ENCODE peak calls at places on chromosomes 11 and 22, in seven cellular contexts. One of them, this sample, is unnamed.

GRCh38 chr11:65779919-65780769 is 632 bp downstream of the AP5B1 start:
- DNase-seq in neural progenitor cell: peak
- DNase-seq in HCT116: peak
- DNase-seq in PC-3: peak
- DNase-seq in hepatocyte: peak
- DNase-seq in MM.1S: peak
- DNase-seq in GM23338: peak
- DNase-seq in this sample: peak

GRCh38 chr11:123505546-123506299 is 75.7 kb downstream of the GRAMD1B start:
- DNase-seq in neural progenitor cell: peak
- DNase-seq in HCT116: no peak
- DNase-seq in PC-3: no peak
- DNase-seq in hepatocyte: peak
- DNase-seq in MM.1S: no peak
- DNase-seq in GM23338: peak
- DNase-seq in this sample: no peak

GRCh38 chr22:36144886-36145541 is 15.5 kb downstream of the APOL3 start:
- DNase-seq in neural progenitor cell: peak
- DNase-seq in HCT116: peak
- DNase-seq in PC-3: peak
- DNase-seq in hepatocyte: peak
- DNase-seq in MM.1S: peak
- DNase-seq in GM23338: peak
- DNase-seq in this sample: peak

GRCh38 chr22:36220457-36220921 is 18.8 kb downstream of the APOL2 start:
- DNase-seq in neural progenitor cell: peak
- DNase-seq in HCT116: no peak
- DNase-seq in PC-3: peak
- DNase-seq in hepatocyte: peak
- DNase-seq in MM.1S: no peak
- DNase-seq in GM23338: peak
- DNase-seq in this sample: peak

GRCh38 chr11:112588252-112588668 is 327.6 kb upstream of the PLET1 start:
- DNase-seq in neural progenitor cell: peak
- DNase-seq in HCT116: peak
- DNase-seq in PC-3: peak
- DNase-seq in hepatocyte: peak
- DNase-seq in MM.1S: peak
- DNase-seq in GM23338: peak
- DNase-seq in this sample: peak

GRCh38 chr11:124894606-124895430 is 2.8 kb downstream of the ROBO4 start:
- DNase-seq in neural progenitor cell: no peak
- DNase-seq in HCT116: no peak
- DNase-seq in PC-3: no peak
- DNase-seq in hepatocyte: no peak
- DNase-seq in MM.1S: no peak
- DNase-seq in GM23338: no peak
- DNase-seq in this sample: no peak

GRCh38 chr22:49629586-49630447 is 197.9 kb downstream of the BRD1 start:
- DNase-seq in neural progenitor cell: no peak
- DNase-seq in HCT116: no peak
- DNase-seq in PC-3: no peak
- DNase-seq in hepatocyte: peak
- DNase-seq in MM.1S: no peak
- DNase-seq in GM23338: no peak
- DNase-seq in this sample: no peak

GRCh38 chr11:70915158-70915795 is 337.1 kb downstream of the SHANK2 start:
- DNase-seq in neural progenitor cell: no peak
- DNase-seq in HCT116: no peak
- DNase-seq in PC-3: no peak
- DNase-seq in hepatocyte: no peak
- DNase-seq in MM.1S: no peak
- DNase-seq in GM23338: no peak
- DNase-seq in this sample: peak

GRCh38 chr11:65591939-65592814 is 3.4 kb downstream of the KCNK7 start:
- DNase-seq in neural progenitor cell: peak
- DNase-seq in HCT116: no peak
- DNase-seq in PC-3: no peak
- DNase-seq in hepatocyte: peak
- DNase-seq in MM.1S: no peak
- DNase-seq in GM23338: peak
- DNase-seq in this sample: no peak

GRCh38 chr11:115644846-115645245 is 140.6 kb upstream of the CADM1 start:
- DNase-seq in neural progenitor cell: no peak
- DNase-seq in HCT116: no peak
- DNase-seq in PC-3: no peak
- DNase-seq in hepatocyte: no peak
- DNase-seq in MM.1S: no peak
- DNase-seq in GM23338: no peak
- DNase-seq in this sample: no peak

GRCh38 chr11:67484847-67485311 is 2.1 kb downstream of the AIP start:
- DNase-seq in neural progenitor cell: no peak
- DNase-seq in HCT116: no peak
- DNase-seq in PC-3: no peak
- DNase-seq in hepatocyte: no peak
- DNase-seq in MM.1S: no peak
- DNase-seq in GM23338: no peak
- DNase-seq in this sample: no peak

GRCh38 chr11:84430661-84431060 is 1144.5 kb upstream of the CCDC90B start:
- DNase-seq in neural progenitor cell: peak
- DNase-seq in HCT116: no peak
- DNase-seq in PC-3: peak
- DNase-seq in hepatocyte: peak
- DNase-seq in MM.1S: peak
- DNase-seq in GM23338: peak
- DNase-seq in this sample: no peak

GRCh38 chr22:43515902-43516301 is 104.1 kb downstream of the MPPED1 start:
- DNase-seq in neural progenitor cell: no peak
- DNase-seq in HCT116: no peak
- DNase-seq in PC-3: no peak
- DNase-seq in hepatocyte: no peak
- DNase-seq in MM.1S: peak
- DNase-seq in GM23338: peak
- DNase-seq in this sample: no peak

GRCh38 chr11:59573216-59573615 is 42.4 kb downstream of the OSBP start:
- DNase-seq in neural progenitor cell: no peak
- DNase-seq in HCT116: no peak
- DNase-seq in PC-3: peak
- DNase-seq in hepatocyte: no peak
- DNase-seq in MM.1S: no peak
- DNase-seq in GM23338: no peak
- DNase-seq in this sample: peak

GRCh38 chr22:20146777-20147176 is 4.1 kb downstream of the CCDC188 start:
- DNase-seq in neural progenitor cell: no peak
- DNase-seq in HCT116: no peak
- DNase-seq in PC-3: no peak
- DNase-seq in hepatocyte: no peak
- DNase-seq in MM.1S: no peak
- DNase-seq in GM23338: no peak
- DNase-seq in this sample: no peak

DNA sequence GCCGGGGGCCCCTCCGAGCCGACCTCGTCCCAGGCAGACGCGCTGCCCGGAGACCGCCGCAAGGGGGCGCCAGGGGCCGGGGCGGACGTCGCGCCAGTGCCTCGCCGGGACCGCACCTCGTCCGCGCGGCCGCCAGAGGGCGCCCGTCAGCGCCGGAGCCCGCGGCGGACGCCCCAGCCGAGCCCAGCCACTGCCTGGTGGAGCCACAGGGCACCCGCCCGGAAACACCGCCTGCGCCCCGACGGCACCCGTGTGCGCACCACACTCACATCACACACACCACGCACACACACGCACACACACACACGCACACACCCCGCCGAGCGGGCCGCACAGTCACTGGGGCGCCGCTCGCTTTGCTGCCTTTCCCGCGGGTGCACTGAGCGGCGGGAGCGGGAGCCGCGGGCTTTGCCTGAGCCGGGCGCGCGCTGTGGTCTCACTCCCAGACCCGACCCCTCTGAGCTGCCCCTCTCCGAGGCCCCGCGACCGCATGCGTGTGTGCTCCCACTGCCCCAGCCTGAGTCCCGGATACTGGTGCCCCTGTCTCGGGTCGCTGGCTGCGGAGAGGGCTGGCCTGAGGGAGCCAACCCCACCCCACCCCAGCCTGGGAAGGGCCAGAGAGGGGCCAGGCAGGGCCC is 449.3 kb downstream of the OPCML start:
- DNase-seq in neural progenitor cell: peak
- DNase-seq in HCT116: no peak
- DNase-seq in PC-3: no peak
- DNase-seq in hepatocyte: peak
- DNase-seq in MM.1S: peak
- DNase-seq in GM23338: peak
- DNase-seq in this sample: peak
- H3K4me2 ChIP-seq in neural progenitor cell: peak
- H3K4me2 ChIP-seq in HCT116: no peak
- H3K4me2 ChIP-seq in PC-3: no peak
- H3K4me2 ChIP-seq in hepatocyte: peak
- H3K4me2 ChIP-seq in MM.1S: peak
- H3K4me2 ChIP-seq in GM23338: peak
- H3K4me2 ChIP-seq in this sample: peak

DNA sequence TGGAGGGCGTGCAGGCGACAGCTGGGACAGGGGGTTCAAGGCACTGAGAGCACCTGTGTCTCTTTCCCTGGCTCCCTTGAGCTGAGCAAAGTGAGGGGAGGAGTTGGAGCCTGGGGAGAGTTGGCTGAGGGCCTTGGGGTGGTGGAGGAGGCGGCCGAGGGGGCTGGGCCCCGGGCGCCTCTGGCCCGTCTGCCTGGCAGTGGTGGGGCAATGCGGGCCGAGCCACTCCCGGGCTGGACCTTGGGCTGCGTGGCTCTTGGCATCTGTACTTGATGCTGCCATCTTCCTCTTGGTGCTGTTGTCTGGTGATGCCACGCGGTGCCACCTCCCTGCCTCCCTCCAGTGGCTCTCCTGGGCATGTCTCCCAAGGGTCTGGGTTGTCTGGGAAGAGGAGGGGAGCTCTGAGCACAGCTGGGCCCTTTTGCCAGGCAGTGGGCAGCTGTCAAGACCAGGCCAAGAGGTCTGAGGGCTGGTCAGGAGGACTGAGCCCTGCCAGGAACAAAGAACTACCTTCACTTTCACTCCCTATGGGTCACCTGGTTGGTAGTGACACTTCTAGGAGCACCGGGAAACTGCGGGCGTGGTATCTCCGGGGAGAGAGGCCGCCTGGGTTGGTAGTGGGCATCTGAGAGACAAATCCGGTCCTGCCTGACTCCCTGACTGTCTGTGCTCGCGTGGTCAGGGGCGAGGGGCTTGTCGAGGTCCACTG is 1.3 kb downstream of the GRIK4 start:
- DNase-seq in neural progenitor cell: no peak
- DNase-seq in HCT116: no peak
- DNase-seq in PC-3: peak
- DNase-seq in hepatocyte: no peak
- DNase-seq in MM.1S: no peak
- DNase-seq in GM23338: no peak
- DNase-seq in this sample: no peak
- TF ChIP-seq EZH2 in neural progenitor cell: no peak
- TF ChIP-seq EZH2 in HCT116: no peak
- TF ChIP-seq EZH2 in PC-3: no peak
- TF ChIP-seq EZH2 in hepatocyte: no peak
- TF ChIP-seq EZH2 in MM.1S: no peak
- TF ChIP-seq EZH2 in GM23338: no peak
- TF ChIP-seq EZH2 in this sample: no peak

DNA sequence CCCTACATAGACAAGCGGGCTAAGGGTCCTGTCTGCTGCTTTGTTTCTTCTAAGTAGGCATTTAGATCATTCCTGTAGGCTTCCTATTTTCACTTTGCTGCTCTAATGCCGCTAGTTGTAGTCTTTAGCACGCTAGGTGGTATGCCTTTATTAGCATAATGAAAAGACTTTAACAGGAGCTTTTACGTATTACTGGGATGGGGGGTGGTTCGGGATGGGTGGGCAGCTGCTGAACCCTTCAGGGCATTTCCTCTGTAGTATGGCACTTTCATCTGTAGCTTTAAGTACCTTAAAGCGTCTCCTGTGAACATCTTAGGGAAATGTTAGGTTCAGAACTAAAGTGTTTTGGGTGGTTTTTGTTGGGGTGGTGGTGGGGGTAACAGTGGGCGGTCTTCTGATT is 85.3 kb downstream of the GGT1 start:
- DNase-seq in neural progenitor cell: peak
- DNase-seq in HCT116: no peak
- DNase-seq in PC-3: no peak
- DNase-seq in hepatocyte: no peak
- DNase-seq in MM.1S: no peak
- DNase-seq in GM23338: peak
- DNase-seq in this sample: no peak
- TF ChIP-seq EZH2phosphoT487 in neural progenitor cell: no peak
- TF ChIP-seq EZH2phosphoT487 in HCT116: no peak
- TF ChIP-seq EZH2phosphoT487 in PC-3: no peak
- TF ChIP-seq EZH2phosphoT487 in hepatocyte: no peak
- TF ChIP-seq EZH2phosphoT487 in MM.1S: no peak
- TF ChIP-seq EZH2phosphoT487 in GM23338: no peak
- TF ChIP-seq EZH2phosphoT487 in this sample: no peak

GRCh38 chr22:48495751-48496080 is 1332.0 kb downstream of the BRD1 start:
- DNase-seq in neural progenitor cell: no peak
- DNase-seq in HCT116: no peak
- DNase-seq in PC-3: no peak
- DNase-seq in hepatocyte: no peak
- DNase-seq in MM.1S: no peak
- DNase-seq in GM23338: no peak
- DNase-seq in this sample: no peak

GRCh38 chr22:48498526-48499331 is 1328.9 kb downstream of the BRD1 start:
- DNase-seq in neural progenitor cell: no peak
- DNase-seq in HCT116: no peak
- DNase-seq in PC-3: no peak
- DNase-seq in hepatocyte: no peak
- DNase-seq in MM.1S: no peak
- DNase-seq in GM23338: no peak
- DNase-seq in this sample: no peak

GRCh38 chr22:48496226-48496845 is 1331.3 kb downstream of the BRD1 start:
- DNase-seq in neural progenitor cell: no peak
- DNase-seq in HCT116: no peak
- DNase-seq in PC-3: no peak
- DNase-seq in hepatocyte: no peak
- DNase-seq in MM.1S: no peak
- DNase-seq in GM23338: no peak
- DNase-seq in this sample: peak

GRCh38 chr22:48494968-48495750 is 1332.5 kb downstream of the BRD1 start:
- DNase-seq in neural progenitor cell: no peak
- DNase-seq in HCT116: no peak
- DNase-seq in PC-3: no peak
- DNase-seq in hepatocyte: no peak
- DNase-seq in MM.1S: no peak
- DNase-seq in GM23338: no peak
- DNase-seq in this sample: no peak

DNA sequence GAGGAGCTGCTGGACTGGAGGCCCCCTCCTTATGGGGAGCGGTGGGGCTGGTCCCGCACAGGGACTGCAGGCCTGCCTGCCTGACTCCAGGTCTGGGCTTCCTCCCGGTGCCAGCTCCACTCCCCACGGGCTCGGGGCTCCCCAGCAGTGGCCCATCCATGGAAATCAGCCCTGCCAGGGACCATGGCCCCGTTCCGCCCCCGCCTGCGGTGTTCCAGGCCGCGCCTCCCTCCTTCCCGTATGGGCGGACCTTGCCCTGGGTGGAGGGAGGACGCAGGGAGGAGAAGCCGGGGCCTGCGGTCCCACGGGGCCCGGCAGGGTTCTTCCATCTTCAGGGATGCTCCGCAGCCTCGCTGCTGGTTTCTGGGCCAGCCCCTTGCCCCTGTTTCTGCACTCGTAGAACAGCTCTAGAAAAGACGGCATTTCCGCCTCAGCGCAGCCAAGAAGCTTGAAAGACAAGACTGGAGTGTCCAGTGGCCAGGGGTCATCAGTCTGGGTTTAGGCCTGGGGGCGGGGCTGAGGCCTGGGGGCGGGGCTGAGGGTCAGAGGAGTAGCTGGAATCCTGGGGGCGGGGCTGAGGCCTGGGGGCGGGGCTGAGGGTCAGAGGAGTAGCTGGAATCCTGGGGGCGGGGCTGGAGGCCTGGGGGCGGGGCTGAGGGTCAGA is 1330.6 kb downstream of the BRD1 start:
- DNase-seq in neural progenitor cell: peak
- DNase-seq in HCT116: no peak
- DNase-seq in PC-3: no peak
- DNase-seq in hepatocyte: peak
- DNase-seq in MM.1S: no peak
- DNase-seq in GM23338: peak
- DNase-seq in this sample: no peak
- H3K4me2 ChIP-seq in neural progenitor cell: peak
- H3K4me2 ChIP-seq in HCT116: no peak
- H3K4me2 ChIP-seq in PC-3: no peak
- H3K4me2 ChIP-seq in hepatocyte: peak
- H3K4me2 ChIP-seq in MM.1S: no peak
- H3K4me2 ChIP-seq in GM23338: peak
- H3K4me2 ChIP-seq in this sample: no peak

This sample was measured in GM23248.